ENCODE peak calls at places on chromosomes 3 and 15, in ten cellular contexts. U, V, F, M, P, K, Q, E, W and J are unnamed samples.
A peak's percentile ranks its signal among the peaks of the same experiment; 100 is the strongest.

GRCh38 chr15:67943961-67944674 is 104.3 kb upstream of the RNU6-1 start:
- DNase-seq in Q (no peak), K (peak; percentile 60), V (no peak), M (no peak), U (no peak), E (no peak), F (no peak), W (no peak), P (no peak), J (no peak)

GRCh38 chr3:62669161-62669560 is 206.1 kb downstream of the CADPS start:
- DNase-seq in P (no peak), E (no peak), F (no peak), W (no peak), K (no peak), U (no peak), M (no peak), V (no peak), Q (no peak), J (no peak)

GRCh38 chr3:54863366-54863765 is 64.5 kb downstream of the LRTM1 start:
- DNase-seq in E (no peak), V (no peak), P (no peak), F (no peak), U (peak; percentile 40), W (no peak), K (no peak), Q (peak; percentile 16), M (no peak), J (no peak)

GRCh38 chr3:159418571-159419526 is 569.8 kb upstream of the IL12A start:
- DNase-seq in U (no peak), F (no peak), E (no peak), W (no peak), M (peak; percentile 36), P (no peak), K (no peak), Q (peak; percentile 77), V (no peak), J (no peak)

GRCh38 chr3:72303926-72304325 is 519.0 kb upstream of the PROK2 start:
- DNase-seq in E (no peak), K (no peak), U (no peak), Q (no peak), V (no peak), W (no peak), M (no peak), F (no peak), P (no peak), J (no peak)

GRCh38 chr15:69629631-69630161 is 177.1 kb downstream of the RPLP1 start:
- DNase-seq in F (no peak), M (no peak), K (no peak), E (no peak), W (peak; percentile 51), U (no peak), P (no peak), Q (no peak), V (no peak), J (no peak)

GRCh38 chr3:30847589-30847988 is 46.9 kb downstream of the GADL1 start:
- DNase-seq in Q (no peak), P (no peak), M (no peak), W (no peak), F (no peak), V (no peak), U (peak; percentile 9), K (no peak), E (no peak), J (no peak)

GRCh38 chr3:64586977-64587376 is 100.8 kb downstream of the ADAMTS9 start:
- DNase-seq in K (no peak), E (no peak), M (no peak), P (no peak), Q (no peak), W (no peak), F (no peak), V (no peak), U (no peak), J (no peak)

GRCh38 chr15:85941186-85941855 is 138.3 kb upstream of the AGBL1 start:
- DNase-seq in W (no peak), U (no peak), K (no peak), Q (no peak), P (no peak), M (peak; percentile 11), E (no peak), F (no peak), V (no peak), J (no peak)

GRCh38 chr3:126355777-126356372 is 1.3 kb downstream of the KLF15 start:
- DNase-seq in F (peak; percentile 64), V (no peak), P (peak; percentile 69), W (no peak), U (peak; percentile 97), K (peak; percentile 99), M (peak; percentile 61), E (peak; percentile 9), Q (peak; percentile 49), J (peak; percentile 84)

GRCh38 chr3:12662593-12663310 is 1.2 kb downstream of the RAF1 start:
- DNase-seq in Q (peak; percentile 69), W (peak; percentile 40), K (no peak), M (no peak), F (peak; percentile 51), E (no peak), U (no peak), V (peak; percentile 28), P (no peak), J (peak; percentile 31)

GRCh38 chr3:42229942-42230688 is 35.9 kb downstream of the CCK start:
- DNase-seq in V (peak; percentile 57), Q (peak; percentile 73), M (peak; percentile 65), U (peak; percentile 57), K (no peak), F (no peak), P (no peak), E (peak; percentile 40), W (no peak), J (no peak)

GRCh38 chr3:86921981-86922680 is 68.8 kb downstream of the VGLL3 start:
- DNase-seq in Q (peak; percentile 60), M (no peak), W (no peak), V (no peak), U (peak; percentile 32), F (no peak), E (no peak), P (no peak), K (no peak), J (no peak)

GRCh38 chr15:61228025-61228901 is 839 bp downstream of the RORA start:
- DNase-seq in V (peak; percentile 15), U (peak; percentile 12), E (no peak), W (no peak), Q (peak; percentile 34), M (peak; percentile 8), F (peak; percentile 57), P (no peak), K (no peak), J (no peak)

GRCh38 chr3:51686512-51687215 is 15.6 kb downstream of the TEX264 start:
- DNase-seq in V (no peak), P (no peak), W (peak; percentile 84), Q (peak; percentile 80), E (no peak), F (no peak), K (peak; percentile 38), M (no peak), U (no peak), J (no peak)

GRCh38 chr3:156252656-156253055 is 132.3 kb downstream of the KCNAB1 start:
- DNase-seq in U (no peak), E (no peak), M (no peak), K (no peak), P (no peak), F (no peak), W (no peak), V (no peak), Q (no peak), J (no peak)

GRCh38 chr15:74451322-74451721 is 9.6 kb downstream of the UBL7 start:
- DNase-seq in V (no peak), F (no peak), U (no peak), P (no peak), K (no peak), Q (no peak), E (no peak), M (no peak), W (no peak), J (no peak)

GRCh38 chr3:158918008-158918407 is 116.2 kb downstream of the MFSD1 start:
- DNase-seq in E (peak; percentile 25), V (peak; percentile 15), Q (peak; percentile 88), M (peak; percentile 52), P (peak; percentile 30), W (peak; percentile 7), K (no peak), F (peak; percentile 51), U (peak; percentile 74), J (peak; percentile 55)

GRCh38 chr3:28224430-28224829 is 17.0 kb upstream of the CMC1 start:
- DNase-seq in E (no peak), K (no peak), V (no peak), U (no peak), M (no peak), F (no peak), P (no peak), W (no peak), Q (no peak), J (no peak)

GRCh38 chr15:73941044-73941443 is 14.8 kb downstream of the LOXL1 start:
- DNase-seq in E (no peak), U (peak; percentile 88), F (no peak), Q (peak; percentile 94), V (no peak), M (peak; percentile 86), P (no peak), W (no peak), K (no peak), J (no peak)

GRCh38 chr3:44289882-44290462 is 48.3 kb downstream of the TOPAZ1 start:
- DNase-seq in U (no peak), W (no peak), P (no peak), F (no peak), V (no peak), E (no peak), K (no peak), Q (peak; percentile 1), M (no peak), J (no peak)

GRCh38 chr15:25777047-25777446 is 86.1 kb downstream of the ATP10A start:
- DNase-seq in P (no peak), V (no peak), W (no peak), U (no peak), Q (no peak), E (no peak), K (no peak), F (no peak), M (no peak), J (peak; percentile 14)

GRCh38 chr3:170749185-170749584 is 120.8 kb downstream of the RPL22L1 start:
- DNase-seq in F (no peak), E (no peak), M (no peak), V (no peak), K (no peak), P (no peak), W (no peak), U (no peak), Q (no peak), J (no peak)

GRCh38 chr3:127288921-127289645 is 1.2 kb upstream of the PRR20G start:
- DNase-seq in U (no peak), P (no peak), M (no peak), E (no peak), F (no peak), Q (no peak), K (no peak), W (no peak), V (no peak), J (no peak)

GRCh38 chr3:17258823-17259436 is 374.2 kb downstream of the PLCL2 start:
- DNase-seq in M (peak; percentile 27), Q (peak; percentile 60), U (peak; percentile 9), E (peak; percentile 23), P (no peak), K (no peak), F (no peak), V (peak; percentile 28), W (no peak), J (peak; percentile 30)

GRCh38 chr3:171833775-171834460 is 9.2 kb upstream of the TMEM212 start:
- DNase-seq in E (no peak), U (peak; percentile 41), M (no peak), W (no peak), K (no peak), Q (peak; percentile 66), P (peak; percentile 31), F (no peak), V (no peak), J (no peak)

GRCh38 chr15:84604804-84605203 is 4.0 kb downstream of the ZSCAN2 start:
- DNase-seq in U (no peak), E (no peak), V (no peak), K (no peak), M (no peak), F (no peak), W (peak; percentile 71), Q (peak; percentile 10), P (no peak), J (no peak)

GRCh38 chr3:154122912-154123559 is 1.8 kb downstream of the ARHGEF26 start:
- DNase-seq in Q (peak; percentile 45), M (no peak), U (no peak), P (no peak), V (no peak), E (no peak), W (no peak), F (no peak), K (peak; percentile 22), J (no peak)